ENCODE peak calls at places on chromosomes 3 and 15, in seven cellular contexts. E is PC-9, F is tibial artery, D is psoas muscle, G is lower leg skin, J is fibroblast of lung, R is trophoblast cell. Z is an unnamed sample.

GRCh38 chr15:64213646-64214045 is 50.8 kb upstream of the PPIB start:
- DNase-seq in G (no peak), E (no peak), F (no peak), R (no peak), D (no peak), J (no peak), Z (no peak)

GRCh38 chr15:81010086-81010485 is 9.4 kb downstream of the TLNRD1 start:
- DNase-seq in G (no peak), J (no peak), E (no peak), F (no peak), R (no peak), D (no peak), Z (no peak)

GRCh38 chr15:36334059-36334458 is 245.4 kb upstream of the CDIN1 start:
- DNase-seq in E (no peak), R (no peak), F (no peak), G (no peak), J (peak; percentile 63), D (no peak), Z (no peak)

GRCh38 chr3:143331336-143331735 is 211.8 kb downstream of the CHST2 start:
- DNase-seq in J (peak; percentile 33), G (no peak), E (no peak), D (no peak), F (no peak), R (no peak), Z (no peak)

GRCh38 chr3:3618624-3619023 is 180.6 kb upstream of the LRRN1 start:
- DNase-seq in J (no peak), E (no peak), F (no peak), G (no peak), D (no peak), R (no peak), Z (no peak)

GRCh38 chr3:150303776-150304175 is 104.3 kb upstream of the TSC22D2 start:
- DNase-seq in E (no peak), G (no peak), F (no peak), D (no peak), J (no peak), R (peak; percentile 54), Z (no peak)

GRCh38 chr3:45929042-45929679 is 14.1 kb upstream of the CXCR6 start:
- DNase-seq in J (peak; percentile 30), R (peak; percentile 50), D (no peak), E (no peak), G (no peak), F (peak; percentile 64), Z (no peak)

GRCh38 chr3:178238179-178238578 is 298.1 kb upstream of the KCNMB2 start:
- DNase-seq in R (no peak), J (no peak), E (no peak), F (no peak), G (no peak), D (no peak), Z (no peak)

GRCh38 chr3:141575879-141576743 is 89.3 kb downstream of the RASA2 start:
- DNase-seq in D (no peak), J (peak; percentile 68), G (no peak), R (peak; percentile 41), F (no peak), E (no peak), Z (no peak)

GRCh38 chr3:58052373-58053273 is 44.4 kb downstream of the FLNB start:
- DNase-seq in D (peak; percentile 89), E (peak; percentile 92), J (peak; percentile 95), G (peak; percentile 79), R (peak; percentile 94), F (peak; percentile 92), Z (peak; percentile 92)

DNA sequence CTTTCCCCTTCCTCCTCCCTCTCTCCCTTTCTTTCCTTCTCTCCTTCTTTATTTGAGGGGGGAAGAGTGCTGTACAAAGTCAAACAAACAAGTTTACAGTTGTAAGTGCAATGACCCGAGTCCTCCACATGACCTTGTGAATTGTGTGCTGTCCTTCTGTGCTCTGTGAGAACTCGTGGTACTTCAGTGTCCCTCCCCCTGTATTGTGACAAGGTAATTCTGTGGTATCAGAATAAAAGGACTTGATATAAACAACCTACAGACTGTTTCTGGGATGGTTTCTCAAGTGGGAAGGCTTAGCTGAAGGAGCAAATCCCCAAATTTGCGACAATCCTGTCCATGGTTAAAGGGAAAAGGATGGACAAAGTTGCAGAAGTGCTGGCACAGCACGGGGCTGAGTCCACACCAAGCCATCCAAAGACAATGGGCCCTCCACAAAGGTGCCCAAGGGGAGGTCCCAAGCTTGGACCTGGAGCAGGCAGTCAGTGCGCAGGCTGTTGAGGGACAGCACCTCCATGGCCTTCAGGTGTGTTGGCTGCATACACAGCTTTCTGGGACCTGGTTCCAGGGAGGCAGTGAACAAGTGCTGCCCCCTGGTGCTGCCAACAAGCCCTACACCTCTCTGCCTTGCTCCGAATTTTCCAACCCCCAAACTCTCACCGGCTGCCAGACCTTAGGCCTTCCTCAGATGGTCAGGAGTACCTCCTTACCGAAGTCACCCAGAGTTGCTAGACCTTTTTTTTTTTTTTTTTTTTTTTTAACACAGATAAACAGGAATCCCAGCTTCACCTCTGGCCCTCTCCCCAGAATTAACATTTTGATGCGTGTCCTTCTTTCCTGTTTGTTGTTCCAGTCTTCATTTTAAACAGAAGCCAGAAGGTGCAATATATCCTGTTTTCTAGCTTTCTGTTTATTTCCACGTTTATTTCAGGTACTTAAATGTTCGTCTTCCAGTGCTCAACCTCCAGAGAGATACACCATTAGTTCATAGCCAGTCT is 2.6 kb upstream of the APEH start:
- DNase-seq in R (peak; percentile 81), G (peak; percentile 57), F (no peak), E (peak; percentile 60), J (peak; percentile 60), D (peak; percentile 59), Z (no peak)
- H3K4me3 ChIP-seq in R (no peak overlapping the region), G (no peak overlapping the region), F (no peak overlapping the region), E (no peak overlapping the region), J (no peak overlapping the region), D (no peak overlapping the region), Z (no peak overlapping the region)

GRCh38 chr15:48643776-48644497 is 1.6 kb downstream of the FBN1 start:
- DNase-seq in F (no peak), G (no peak), E (no peak), R (peak; percentile 33), D (no peak), J (peak; percentile 45), Z (no peak)

GRCh38 chr15:48644498-48644826 is 1.0 kb downstream of the FBN1 start:
- DNase-seq in F (peak; percentile 79), D (peak; percentile 55), E (no peak), J (peak; percentile 56), R (peak; percentile 35), G (no peak), Z (no peak)

GRCh38 chr15:48641416-48641815 is 4.1 kb downstream of the FBN1 start:
- DNase-seq in F (no peak), R (no peak), D (no peak), G (no peak), E (no peak), J (peak; percentile 58), Z (no peak)

GRCh38 chr15:48643236-48643635 is 2.3 kb downstream of the FBN1 start:
- DNase-seq in F (no peak), E (no peak), R (peak; percentile 60), G (no peak), J (no peak), D (no peak), Z (no peak)

DNA sequence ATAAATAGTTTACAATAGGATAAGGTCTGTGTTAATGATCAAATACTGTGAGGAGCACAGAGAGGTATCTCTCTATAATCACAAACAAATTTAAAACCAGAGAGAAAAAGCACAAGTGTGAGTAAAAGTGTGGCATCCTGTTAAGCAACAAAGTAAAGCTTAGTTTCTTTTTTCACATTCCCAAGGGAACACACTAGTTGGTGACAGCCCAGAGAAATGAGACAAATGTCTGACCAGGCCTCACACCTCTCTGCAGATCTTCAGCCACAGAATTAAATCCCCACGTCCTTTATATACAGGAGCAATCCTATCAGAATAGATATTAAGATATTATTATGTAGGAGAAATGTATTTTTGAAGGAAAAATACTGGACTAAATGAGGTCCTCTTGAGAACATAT is 2.7 kb downstream of the FBN1 start:
- DNase-seq in G (no peak), E (no peak), D (no peak), R (peak; percentile 28), J (peak; percentile 44), F (no peak), Z (no peak)
- H3K4me3 ChIP-seq in G (no peak overlapping the region), E (no peak overlapping the region), D (peak overlapping the region; percentile 67), R (no peak overlapping the region), J (peak overlapping the region; percentile 93), F (peak overlapping the region; percentile 93), Z (peak overlapping the region; percentile 89)

GRCh38 chr3:145817870-145818483 is 343.0 kb downstream of the PLOD2 start:
- DNase-seq in D (no peak), J (peak; percentile 4), F (no peak), R (no peak), G (no peak), E (no peak), Z (no peak)
- H3K4me3 ChIP-seq in D (no peak overlapping the region), J (no peak overlapping the region), F (no peak overlapping the region), R (no peak overlapping the region), G (no peak overlapping the region), E (no peak overlapping the region), Z (no peak overlapping the region)

DNA sequence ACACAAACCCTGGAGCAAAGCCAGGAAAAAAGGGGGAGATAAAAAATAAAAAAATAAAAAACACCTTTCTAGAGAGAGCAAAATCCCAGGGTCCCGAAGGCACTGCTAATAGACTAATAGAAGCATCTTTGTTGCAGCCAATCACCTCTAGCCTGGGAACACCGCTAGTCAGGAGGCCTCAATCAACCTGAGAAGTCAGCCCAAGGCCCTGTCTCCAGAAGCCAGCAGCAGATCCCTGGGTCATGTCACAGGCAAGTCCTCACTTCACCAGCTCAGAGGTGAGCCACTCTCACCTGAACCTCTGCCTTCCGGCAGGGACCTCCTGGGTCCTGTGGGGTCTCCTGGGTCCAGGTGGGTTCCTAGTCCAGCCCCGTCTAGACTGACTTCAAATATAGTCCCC is 37.5 kb downstream of the FAM174B start:
- DNase-seq in F (peak; percentile 35), R (peak; percentile 11), D (no peak), G (no peak), J (no peak), E (no peak), Z (no peak)
- H3K4me3 ChIP-seq in F (no peak overlapping the region), R (no peak overlapping the region), D (no peak overlapping the region), G (no peak overlapping the region), J (no peak overlapping the region), E (no peak overlapping the region), Z (no peak overlapping the region)

GRCh38 chr3:55490194-55490913 is 3.2 kb upstream of the WNT5A start:
- DNase-seq in D (no peak), R (no peak), E (peak; percentile 44), F (no peak), G (no peak), J (no peak), Z (no peak)
- H3K4me3 ChIP-seq in D (peak overlapping the region; percentile 20), R (no peak overlapping the region), E (no peak overlapping the region), F (no peak overlapping the region), G (no peak overlapping the region), J (no peak overlapping the region), Z (no peak overlapping the region)

DNA sequence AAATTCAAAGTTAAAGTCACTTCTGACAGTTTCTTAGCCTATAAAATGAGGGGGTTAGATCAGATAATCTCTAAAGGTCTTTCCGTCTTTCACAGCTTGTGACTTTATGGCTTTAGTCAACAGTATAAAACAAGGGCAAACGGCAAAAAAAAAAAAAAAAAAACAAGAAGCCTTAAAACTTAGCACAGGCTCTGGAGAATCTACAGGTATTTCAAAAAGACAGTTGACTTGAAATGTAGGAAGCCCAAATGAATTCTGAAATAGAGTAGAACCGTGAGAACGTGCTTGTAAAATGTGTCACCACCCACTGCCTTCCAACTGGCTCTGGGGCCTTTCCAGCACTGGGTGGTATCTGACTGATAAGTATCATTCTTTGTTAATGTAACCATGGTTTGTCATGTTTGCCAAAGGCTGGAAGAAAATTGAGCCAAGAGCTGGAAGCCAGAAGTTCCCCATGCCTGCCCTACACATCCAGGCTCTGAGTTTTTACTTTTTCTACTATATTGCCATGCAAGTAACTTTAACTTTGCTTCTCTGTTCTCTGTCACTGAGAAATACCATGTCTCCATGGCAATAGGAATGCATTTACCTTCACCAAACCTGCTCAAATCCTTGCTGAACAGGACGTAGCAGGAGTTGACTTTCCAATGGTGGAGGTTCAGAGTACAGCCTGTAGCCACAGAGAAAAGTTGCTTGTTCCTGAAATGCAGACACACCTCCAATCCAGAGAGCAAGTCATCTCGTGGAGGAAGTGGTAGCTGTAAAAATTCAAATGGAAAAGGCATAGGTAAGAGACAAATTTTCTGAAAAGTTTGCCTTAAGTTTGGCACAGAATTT is 35.8 kb upstream of the THSD4 start:
- DNase-seq in G (no peak), J (peak; percentile 78), E (peak; percentile 93), F (peak; percentile 86), R (peak; percentile 88), D (no peak), Z (peak; percentile 54)
- H3K4me3 ChIP-seq in G (no peak overlapping the region), J (no peak overlapping the region), E (no peak overlapping the region), F (no peak overlapping the region), R (no peak overlapping the region), D (no peak overlapping the region), Z (no peak overlapping the region)

Z was measured in kidney epithelial cell.